ENCODE peak calls at places on chromosomes 2 and 18, in ten cellular contexts. B is tibial artery; H is endothelial cell; D is T-helper 17 cell; L is caudate nucleus; G is CD4-positive, alpha-beta memory T cell; S is dermis microvascular lymphatic vessel endothelial cell; J is A549; X is pons; A is occipital lobe. Q is an unnamed sample.

GRCh38 chr2:71928734-71929481 is 218.8 kb downstream of the CYP26B1 start:
- DNase-seq in B (no peak), H (no peak), D (no peak), L (no peak), G (no peak), S (no peak), J (no peak), X (no peak), A (no peak), Q (no peak)

GRCh38 chr2:226247289-226248275 is 552.0 kb downstream of the IRS1 start:
- DNase-seq in B (no peak), H (no peak), D (no peak), L (no peak), G (no peak), S (no peak), J (peak), X (no peak), A (no peak), Q (no peak)

GRCh38 chr18:28065031-28065792 is 111.7 kb downstream of the CDH2 start:
- DNase-seq in B (no peak), H (no peak), D (no peak), L (no peak), G (no peak), S (no peak), J (peak), X (no peak), A (no peak), Q (no peak)

GRCh38 chr2:39981877-39982276 is 202.8 kb upstream of the THUMPD2 start:
- DNase-seq in B (no peak), H (no peak), D (no peak), L (no peak), G (no peak), S (no peak), J (no peak), X (no peak), A (no peak), Q (no peak)

GRCh38 chr2:198374375-198375072 is 570.1 kb downstream of the PLCL1 start:
- DNase-seq in B (no peak), H (peak), D (no peak), L (peak), G (peak), S (peak), J (peak), X (peak), A (no peak), Q (no peak)

GRCh38 chr18:48718251-48718959 is 179.6 kb downstream of the CTIF start:
- DNase-seq in B (no peak), H (no peak), D (no peak), L (no peak), G (no peak), S (no peak), J (no peak), X (no peak), A (no peak), Q (no peak)

GRCh38 chr2:10188211-10188610 is 65.7 kb downstream of the RRM2 start:
- DNase-seq in B (no peak), H (peak), D (no peak), L (no peak), G (no peak), S (no peak), J (peak), X (no peak), A (no peak), Q (no peak)

GRCh38 chr2:171878481-171878993 is 15.5 kb downstream of the SLC25A12 start:
- DNase-seq in B (peak), H (no peak), D (no peak), L (no peak), G (no peak), S (no peak), J (no peak), X (peak), A (no peak), Q (no peak)

GRCh38 chr2:238005528-238005927 is 38.7 kb downstream of the UBE2F start:
- DNase-seq in B (no peak), H (no peak), D (no peak), L (no peak), G (no peak), S (no peak), J (no peak), X (no peak), A (no peak), Q (no peak)

GRCh38 chr2:225041210-225041870 is 928 bp downstream of the DOCK10 start:
- DNase-seq in B (peak), H (no peak), D (peak), L (peak), G (peak), S (no peak), J (peak), X (peak), A (peak), Q (no peak)

GRCh38 chr2:44388877-44389276 is 27.1 kb downstream of the CAMKMT start:
- DNase-seq in B (no peak), H (no peak), D (no peak), L (no peak), G (no peak), S (no peak), J (no peak), X (no peak), A (no peak), Q (no peak)

GRCh38 chr2:237198144-237198900 is 112.6 kb downstream of the COPS8 start:
- DNase-seq in B (no peak), H (no peak), D (no peak), L (no peak), G (no peak), S (no peak), J (no peak), X (no peak), A (no peak), Q (no peak)

GRCh38 chr2:44952143-44952805 is 10.8 kb downstream of the SIX3 start:
- DNase-seq in B (no peak), H (peak), D (no peak), L (no peak), G (no peak), S (peak), J (peak), X (peak), A (no peak), Q (no peak)

GRCh38 chr2:172640389-172640788 is 84.5 kb downstream of the PDK1 start:
- DNase-seq in B (no peak), H (no peak), D (no peak), L (no peak), G (no peak), S (no peak), J (no peak), X (no peak), A (no peak), Q (no peak)

GRCh38 chr18:37435996-37436395 is 129.6 kb downstream of the CELF4 start:
- DNase-seq in B (no peak), H (no peak), D (no peak), L (peak), G (no peak), S (no peak), J (no peak), X (no peak), A (peak), Q (no peak)

GRCh38 chr2:225779829-225780228 is 380.3 kb downstream of the NYAP2 start:
- DNase-seq in B (peak), H (no peak), D (no peak), L (no peak), G (no peak), S (no peak), J (no peak), X (no peak), A (no peak), Q (no peak)

GRCh38 chr2:236972491-236973379 is 113.0 kb upstream of the COPS8 start:
- DNase-seq in B (peak), H (no peak), D (no peak), L (no peak), G (no peak), S (no peak), J (peak), X (no peak), A (no peak), Q (no peak)

GRCh38 chr2:8607591-8607990 is 74.3 kb upstream of the ID2 start:
- DNase-seq in B (no peak), H (no peak), D (no peak), L (no peak), G (no peak), S (no peak), J (no peak), X (no peak), A (no peak), Q (no peak)

GRCh38 chr2:107337209-107337898 is 451.4 kb upstream of the ST6GAL2 start:
- DNase-seq in B (peak), H (no peak), D (no peak), L (no peak), G (no peak), S (no peak), J (no peak), X (no peak), A (no peak), Q (no peak)

GRCh38 chr2:240985881-240986786 is 12.3 kb upstream of the SNED1 start:
- DNase-seq in B (peak), H (no peak), D (no peak), L (no peak), G (no peak), S (no peak), J (no peak), X (no peak), A (no peak), Q (no peak)

GRCh38 chr2:239166201-239166834 is 234.5 kb downstream of the HDAC4 start:
- DNase-seq in B (peak), H (no peak), D (no peak), L (no peak), G (no peak), S (no peak), J (no peak), X (no peak), A (no peak), Q (no peak)

GRCh38 chr2:159256159-159256558 is 30.3 kb downstream of the WDSUB1 start:
- DNase-seq in B (no peak), H (no peak), D (no peak), L (no peak), G (no peak), S (no peak), J (no peak), X (no peak), A (no peak), Q (no peak)

GRCh38 chr18:61892683-61893303 is at the start of gene RNF152:
- DNase-seq in B (peak), H (peak), D (no peak), L (peak), G (no peak), S (no peak), J (peak), X (no peak), A (no peak), Q (no peak)

GRCh38 chr2:99863236-99863913 is 279.0 kb downstream of the AFF3 start:
- DNase-seq in B (no peak), H (no peak), D (no peak), L (no peak), G (no peak), S (no peak), J (no peak), X (no peak), A (no peak), Q (no peak)

GRCh38 chr2:64263315-64263714 is 119.1 kb upstream of the PELI1 start:
- DNase-seq in B (no peak), H (no peak), D (no peak), L (no peak), G (no peak), S (peak), J (no peak), X (no peak), A (no peak), Q (no peak)

GRCh38 chr2:38377501-38378258 is 607 bp upstream of the ATL2 start:
- DNase-seq in B (no peak), H (no peak), D (no peak), L (no peak), G (no peak), S (no peak), J (peak), X (peak), A (peak), Q (no peak)

GRCh38 chr2:18232731-18233438 is 327.6 kb downstream of the RDH14 start:
- DNase-seq in B (no peak), H (no peak), D (no peak), L (no peak), G (no peak), S (no peak), J (no peak), X (no peak), A (no peak), Q (no peak)

GRCh38 chr2:15708161-15708560 is 116.5 kb downstream of the DDX1 start:
- DNase-seq in B (no peak), H (no peak), D (no peak), L (no peak), G (no peak), S (no peak), J (no peak), X (no peak), A (no peak), Q (no peak)

GRCh38 chr2:232941400-232941799 is 71.3 kb downstream of the SNORC start:
- DNase-seq in B (no peak), H (no peak), D (no peak), L (no peak), G (no peak), S (no peak), J (no peak), X (no peak), A (no peak), Q (no peak)

GRCh38 chr2:65620026-65620425 is 187.6 kb upstream of the SPRED2 start:
- DNase-seq in B (no peak), H (no peak), D (no peak), L (no peak), G (no peak), S (no peak), J (no peak), X (no peak), A (no peak), Q (no peak)

GRCh38 chr2:55779459-55780421 is 86.1 kb upstream of the PNPT1 start:
- DNase-seq in B (no peak), H (no peak), D (no peak), L (no peak), G (no peak), S (peak), J (peak), X (no peak), A (no peak), Q (no peak)

GRCh38 chr2:224869601-224870000 is 153.4 kb upstream of the CCDC195 start:
- DNase-seq in B (no peak), H (no peak), D (no peak), L (no peak), G (no peak), S (no peak), J (no peak), X (peak), A (no peak), Q (no peak)

GRCh38 chr2:234521536-234521935 is 24.7 kb upstream of the ARL4C start:
- DNase-seq in B (no peak), H (no peak), D (no peak), L (no peak), G (no peak), S (no peak), J (no peak), X (no peak), A (no peak), Q (no peak)

GRCh38 chr2:98800330-98801064 is 69.6 kb upstream of the MGAT4A start:
- DNase-seq in B (no peak), H (no peak), D (no peak), L (no peak), G (no peak), S (peak), J (no peak), X (no peak), A (no peak), Q (no peak)

GRCh38 chr2:24317491-24317920 is 42.8 kb downstream of the ITSN2 start:
- DNase-seq in B (no peak), H (no peak), D (no peak), L (no peak), G (no peak), S (peak), J (no peak), X (no peak), A (no peak), Q (no peak)

GRCh38 chr2:208031608-208032019 is 6.3 kb upstream of the PLEKHM3 start:
- DNase-seq in B (no peak), H (no peak), D (no peak), L (no peak), G (no peak), S (no peak), J (no peak), X (peak), A (no peak), Q (no peak)